ENCODE peak calls at places on chromosomes 2 and 18, in six cellular contexts. One of them, this sample, is unnamed.
A peak's percentile ranks its signal among the peaks of the same experiment; 100 is the strongest.

GRCh38 chr2:43818761-43819160 is 19.9 kb downstream of the ABCG5 start:
- DNase-seq in stimulated activated CD8-positive, alpha-beta memory T cell treated with anti-CD3 and anti-CD28 coated beads, Interleukin-7, amount 100 ng/mL, for 1 hour: no peak
- DNase-seq in CD4-positive, CD25-positive, alpha-beta regulatory T cell: no peak
- DNase-seq in stimulated activated CD4-positive, alpha-beta T cell treated with anti-CD3 and anti-CD28 coated beads, Interleukin-2, amount 100 ng/mL, for 24 hours: peak; percentile 28
- DNase-seq in activated CD4-positive, alpha-beta T cell treated with anti-CD3 and anti-CD28 coated beads, Interleukin-2, amount 10 ng/mL, durations not matched to agents 7 days and 5 days: no peak
- DNase-seq in colonic mucosa: peak; percentile 81
- DNase-seq in this sample: no peak

GRCh38 chr18:35278969-35279368 is 11.1 kb downstream of the ZSCAN30 start:
- DNase-seq in stimulated activated CD8-positive, alpha-beta memory T cell treated with anti-CD3 and anti-CD28 coated beads, Interleukin-7, amount 100 ng/mL, for 1 hour: no peak
- DNase-seq in CD4-positive, CD25-positive, alpha-beta regulatory T cell: no peak
- DNase-seq in stimulated activated CD4-positive, alpha-beta T cell treated with anti-CD3 and anti-CD28 coated beads, Interleukin-2, amount 100 ng/mL, for 24 hours: no peak
- DNase-seq in activated CD4-positive, alpha-beta T cell treated with anti-CD3 and anti-CD28 coated beads, Interleukin-2, amount 10 ng/mL, durations not matched to agents 7 days and 5 days: no peak
- DNase-seq in colonic mucosa: no peak
- DNase-seq in this sample: no peak

GRCh38 chr2:75632813-75633212 is 13.8 kb upstream of the MRPL19 start:
- DNase-seq in stimulated activated CD8-positive, alpha-beta memory T cell treated with anti-CD3 and anti-CD28 coated beads, Interleukin-7, amount 100 ng/mL, for 1 hour: no peak
- DNase-seq in CD4-positive, CD25-positive, alpha-beta regulatory T cell: no peak
- DNase-seq in stimulated activated CD4-positive, alpha-beta T cell treated with anti-CD3 and anti-CD28 coated beads, Interleukin-2, amount 100 ng/mL, for 24 hours: no peak
- DNase-seq in activated CD4-positive, alpha-beta T cell treated with anti-CD3 and anti-CD28 coated beads, Interleukin-2, amount 10 ng/mL, durations not matched to agents 7 days and 5 days: no peak
- DNase-seq in colonic mucosa: no peak
- DNase-seq in this sample: no peak

GRCh38 chr2:118747066-118747465 is 100.4 kb downstream of the EN1 start:
- DNase-seq in stimulated activated CD8-positive, alpha-beta memory T cell treated with anti-CD3 and anti-CD28 coated beads, Interleukin-7, amount 100 ng/mL, for 1 hour: no peak
- DNase-seq in CD4-positive, CD25-positive, alpha-beta regulatory T cell: no peak
- DNase-seq in stimulated activated CD4-positive, alpha-beta T cell treated with anti-CD3 and anti-CD28 coated beads, Interleukin-2, amount 100 ng/mL, for 24 hours: no peak
- DNase-seq in activated CD4-positive, alpha-beta T cell treated with anti-CD3 and anti-CD28 coated beads, Interleukin-2, amount 10 ng/mL, durations not matched to agents 7 days and 5 days: no peak
- DNase-seq in colonic mucosa: no peak
- DNase-seq in this sample: no peak

GRCh38 chr2:25258814-25259743 is 82.6 kb downstream of the DNMT3A start:
- DNase-seq in stimulated activated CD8-positive, alpha-beta memory T cell treated with anti-CD3 and anti-CD28 coated beads, Interleukin-7, amount 100 ng/mL, for 1 hour: no peak
- DNase-seq in CD4-positive, CD25-positive, alpha-beta regulatory T cell: no peak
- DNase-seq in stimulated activated CD4-positive, alpha-beta T cell treated with anti-CD3 and anti-CD28 coated beads, Interleukin-2, amount 100 ng/mL, for 24 hours: no peak
- DNase-seq in activated CD4-positive, alpha-beta T cell treated with anti-CD3 and anti-CD28 coated beads, Interleukin-2, amount 10 ng/mL, durations not matched to agents 7 days and 5 days: no peak
- DNase-seq in colonic mucosa: no peak
- DNase-seq in this sample: no peak

GRCh38 chr2:106065268-106065982 is 128.7 kb downstream of the UXS1 start:
- DNase-seq in stimulated activated CD8-positive, alpha-beta memory T cell treated with anti-CD3 and anti-CD28 coated beads, Interleukin-7, amount 100 ng/mL, for 1 hour: no peak
- DNase-seq in CD4-positive, CD25-positive, alpha-beta regulatory T cell: no peak
- DNase-seq in stimulated activated CD4-positive, alpha-beta T cell treated with anti-CD3 and anti-CD28 coated beads, Interleukin-2, amount 100 ng/mL, for 24 hours: peak; percentile 36
- DNase-seq in activated CD4-positive, alpha-beta T cell treated with anti-CD3 and anti-CD28 coated beads, Interleukin-2, amount 10 ng/mL, durations not matched to agents 7 days and 5 days: no peak
- DNase-seq in colonic mucosa: no peak
- DNase-seq in this sample: no peak

GRCh38 chr2:26011990-26012856 is 21.7 kb upstream of the RAB10 start:
- DNase-seq in stimulated activated CD8-positive, alpha-beta memory T cell treated with anti-CD3 and anti-CD28 coated beads, Interleukin-7, amount 100 ng/mL, for 1 hour: no peak
- DNase-seq in CD4-positive, CD25-positive, alpha-beta regulatory T cell: no peak
- DNase-seq in stimulated activated CD4-positive, alpha-beta T cell treated with anti-CD3 and anti-CD28 coated beads, Interleukin-2, amount 100 ng/mL, for 24 hours: no peak
- DNase-seq in activated CD4-positive, alpha-beta T cell treated with anti-CD3 and anti-CD28 coated beads, Interleukin-2, amount 10 ng/mL, durations not matched to agents 7 days and 5 days: no peak
- DNase-seq in colonic mucosa: peak; percentile 77
- DNase-seq in this sample: peak; percentile 3

GRCh38 chr18:55101458-55101824 is 142.2 kb upstream of the CCDC68 start:
- DNase-seq in stimulated activated CD8-positive, alpha-beta memory T cell treated with anti-CD3 and anti-CD28 coated beads, Interleukin-7, amount 100 ng/mL, for 1 hour: no peak
- DNase-seq in CD4-positive, CD25-positive, alpha-beta regulatory T cell: no peak
- DNase-seq in stimulated activated CD4-positive, alpha-beta T cell treated with anti-CD3 and anti-CD28 coated beads, Interleukin-2, amount 100 ng/mL, for 24 hours: no peak
- DNase-seq in activated CD4-positive, alpha-beta T cell treated with anti-CD3 and anti-CD28 coated beads, Interleukin-2, amount 10 ng/mL, durations not matched to agents 7 days and 5 days: no peak
- DNase-seq in colonic mucosa: no peak
- DNase-seq in this sample: no peak

This sample was measured in NCI-H69.